ENCODE peak calls at places on chromosome 20, in ten cellular contexts. M, C, L, G, A, X, V, E, B and I are unnamed samples.
A peak's percentile ranks its signal among the peaks of the same experiment; 100 is the strongest.

GRCh38 chr20:20211274-20211987 is 156.5 kb upstream of the INSM1 start:
- DNase-seq in M (no peak), C (no peak), L (no peak), G (no peak), A (no peak), X (no peak), V (no peak), E (no peak), B (no peak), I (no peak)

GRCh38 chr20:4550740-4551139 is 171.0 kb upstream of the PRND start:
- DNase-seq in M (no peak), C (no peak), L (no peak), G (no peak), A (no peak), X (no peak), V (no peak), E (no peak), B (no peak), I (no peak)

GRCh38 chr20:34639755-34640222 is 37.1 kb downstream of the PIGU start:
- DNase-seq in M (no peak), C (no peak), L (no peak), G (no peak), A (no peak), X (no peak), V (peak; percentile 58), E (peak; percentile 24), B (peak; percentile 29), I (peak; percentile 2)

GRCh38 chr20:49913399-49914047 is 1.8 kb downstream of the SPATA2 start:
- DNase-seq in M (no peak), C (no peak), L (no peak), G (no peak), A (no peak), X (no peak), V (no peak), E (no peak), B (no peak), I (peak; percentile 72)

GRCh38 chr20:46774943-46775560 is 65.6 kb downstream of the SLC2A10 start:
- DNase-seq in M (no peak), C (no peak), L (no peak), G (no peak), A (no peak), X (no peak), V (no peak), E (no peak), B (no peak), I (no peak)

GRCh38 chr20:41248371-41249024 is 69.0 kb downstream of the ZHX3 start:
- DNase-seq in M (no peak), C (peak; percentile 40), L (no peak), G (no peak), A (no peak), X (no peak), V (no peak), E (no peak), B (no peak), I (peak; percentile 48)

GRCh38 chr20:45887346-45887715 is at the start of gene SPATA25:
- DNase-seq in M (no peak), C (no peak), L (no peak), G (no peak), A (no peak), X (no peak), V (no peak), E (no peak), B (no peak), I (no peak)

GRCh38 chr20:49482621-49483017 is at the start of gene KCNB1:
- DNase-seq in M (peak; percentile 57), C (peak; percentile 66), L (no peak), G (no peak), A (peak; percentile 31), X (no peak), V (peak; percentile 59), E (peak; percentile 56), B (peak; percentile 42), I (peak; percentile 78)

GRCh38 chr20:824490-824889 is 9.0 kb upstream of the FAM110A start:
- DNase-seq in M (no peak), C (no peak), L (no peak), G (no peak), A (no peak), X (no peak), V (no peak), E (no peak), B (peak; percentile 1), I (no peak)

GRCh38 chr20:59043698-59044097 is 1.1 kb upstream of the PRELID3B start:
- DNase-seq in M (no peak), C (no peak), L (peak; percentile 87), G (no peak), A (no peak), X (no peak), V (no peak), E (no peak), B (no peak), I (peak; percentile 11)

GRCh38 chr20:48326868-48327267 is 500.9 kb downstream of the PREX1 start:
- DNase-seq in M (no peak), C (no peak), L (no peak), G (no peak), A (no peak), X (no peak), V (no peak), E (no peak), B (no peak), I (no peak)

GRCh38 chr20:40802886-40803285 is 113.8 kb upstream of the MAFB start:
- DNase-seq in M (no peak), C (no peak), L (peak; percentile 85), G (no peak), A (no peak), X (no peak), V (no peak), E (no peak), B (no peak), I (no peak)

GRCh38 chr20:33696448-33696847 is 10.3 kb upstream of the E2F1 start:
- DNase-seq in M (no peak), C (no peak), L (no peak), G (no peak), A (no peak), X (no peak), V (no peak), E (no peak), B (no peak), I (no peak)

GRCh38 chr20:33524261-33524660 is 34.4 kb downstream of the CBFA2T2 start:
- DNase-seq in M (no peak), C (no peak), L (no peak), G (no peak), A (no peak), X (no peak), V (no peak), E (no peak), B (no peak), I (no peak)

GRCh38 chr20:59214083-59214482 is 50.5 kb downstream of the ZNF831 start:
- DNase-seq in M (no peak), C (no peak), L (no peak), G (no peak), A (no peak), X (no peak), V (no peak), E (no peak), B (no peak), I (no peak)

GRCh38 chr20:45343867-45344721 is 4.1 kb downstream of the SDC4 start:
- DNase-seq in M (peak; percentile 75), C (peak; percentile 65), L (no peak), G (no peak), A (peak; percentile 69), X (no peak), V (peak; percentile 97), E (peak; percentile 81), B (peak; percentile 68), I (peak; percentile 54)

GRCh38 chr20:2880650-2881049 is 7.4 kb downstream of the PTPRA start:
- DNase-seq in M (no peak), C (no peak), L (no peak), G (no peak), A (no peak), X (no peak), V (no peak), E (no peak), B (no peak), I (no peak)
- H3K4me1 ChIP-seq in M (peaks cover 1% of the 10 kb centered on the region), C (peaks cover 5% of the 10 kb centered on the region), L (peaks cover 34% of the 10 kb centered on the region), G (peaks cover 37% of the 10 kb centered on the region), A (peaks cover 11% of the 10 kb centered on the region), X (peaks cover 28% of the 10 kb centered on the region), V (peaks cover 16% of the 10 kb centered on the region), E (peaks cover 12% of the 10 kb centered on the region), B (peaks cover 19% of the 10 kb centered on the region), I (peaks cover under 1% of the 10 kb centered on the region)

DNA sequence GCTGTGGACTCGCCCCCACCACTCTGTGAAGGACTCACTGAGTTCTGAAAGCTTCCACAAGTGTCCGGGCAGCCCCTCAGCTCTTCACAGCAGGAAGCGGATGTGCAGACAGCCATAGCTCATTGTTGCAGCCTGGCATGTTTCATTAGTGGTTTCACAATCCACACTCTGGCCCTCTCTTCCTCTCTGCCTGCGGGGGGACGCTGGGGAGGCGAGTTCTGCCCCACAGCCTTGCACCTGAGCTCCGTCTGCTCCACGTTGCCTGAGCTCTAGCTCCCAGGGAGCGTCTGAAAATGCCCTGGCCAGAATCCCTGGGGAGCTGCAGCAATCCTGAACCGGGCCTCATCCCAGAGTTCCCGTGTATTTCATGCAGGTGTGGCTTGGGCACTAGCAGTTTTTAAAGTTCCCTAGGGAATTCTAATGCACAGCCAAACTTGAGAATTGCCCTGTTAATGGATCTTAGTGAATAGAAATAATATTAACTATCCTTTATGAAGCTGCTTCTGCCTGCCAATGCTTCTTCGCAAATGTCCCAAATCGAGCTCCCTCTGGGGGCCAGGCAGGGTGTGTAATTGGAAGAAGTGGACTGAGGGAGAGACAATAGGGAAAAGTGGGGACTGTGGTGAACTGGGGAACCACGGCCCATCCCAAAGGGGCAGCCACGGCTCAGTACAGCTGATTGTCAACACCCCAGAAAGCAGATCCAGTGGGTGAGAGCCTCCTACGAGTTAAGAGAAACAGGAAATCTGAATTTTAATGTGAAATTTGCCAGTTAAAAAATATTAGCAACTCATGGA is 51.5 kb downstream of the CTCFL start:
- DNase-seq in M (peak; percentile 40), C (no peak), L (no peak), G (peak; percentile 91), A (no peak), X (peak; percentile 78), V (no peak), E (no peak), B (no peak), I (peak; percentile 38)
- TF ChIP-seq POLR2A in M (no peak), C (no peak), L (no peak), G (no peak), A (no peak), X (no peak), V (no peak), E (no peak), B (no peak), I (no peak)

GRCh38 chr20:53576586-53577318 is 16.9 kb downstream of the ZNF217 start:
- DNase-seq in M (no peak), C (no peak), L (no peak), G (no peak), A (no peak), X (no peak), V (no peak), E (no peak), B (no peak), I (no peak)
- H3K4me1 ChIP-seq in M (peaks cover 26% of the 10 kb centered on the region), C (peaks cover 6% of the 10 kb centered on the region), L (peaks cover 36% of the 10 kb centered on the region), G (peaks cover 100% of the 10 kb centered on the region), A (peaks cover 43% of the 10 kb centered on the region), X (peaks cover 36% of the 10 kb centered on the region), V (peaks cover 44% of the 10 kb centered on the region), E (peaks cover 36% of the 10 kb centered on the region), B (peaks cover 50% of the 10 kb centered on the region), I (peaks cover 31% of the 10 kb centered on the region)

DNA sequence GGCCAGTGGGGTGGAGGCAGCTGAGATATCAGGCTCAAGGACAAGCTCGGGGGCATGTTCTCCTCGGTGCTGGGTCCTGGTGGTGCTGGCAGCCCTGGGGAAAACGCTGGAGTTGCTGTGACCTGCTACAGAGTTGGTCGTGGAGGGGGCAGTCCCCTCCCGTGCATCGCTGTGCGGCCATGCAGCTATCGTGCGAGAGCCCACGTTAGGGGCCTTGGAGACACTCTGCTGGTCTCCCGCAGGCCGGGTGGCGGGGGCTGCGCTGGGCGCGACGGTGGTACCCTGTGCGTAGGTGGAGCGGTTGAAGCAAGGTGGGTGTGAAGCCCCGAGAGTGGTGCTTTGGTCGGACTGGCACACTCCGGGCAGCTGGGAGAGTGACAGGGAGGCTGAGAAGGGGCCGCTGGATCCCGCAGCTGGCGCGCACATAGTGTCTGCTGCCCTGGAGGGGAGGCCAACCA is 12.0 kb downstream of the LRRN4 start:
- DNase-seq in M (no peak), C (no peak), L (no peak), G (no peak), A (no peak), X (no peak), V (no peak), E (no peak), B (no peak), I (no peak)
- TF ChIP-seq POLR2A in M (no peak), C (no peak), L (no peak), G (no peak), A (no peak), X (no peak), V (no peak), E (no peak), B (no peak), I (no peak)